ENCODE peak calls at places on chromosome 15, in six cellular contexts. V is stimulated activated CD8-positive, alpha-beta memory T cell treated with anti-CD3 and anti-CD28 coated beads, Interleukin-7, amount 100 ng/mL, for 1 hour; O is sigmoid colon; N is endothelial cell; E is endodermal cell; S is renal cortical epithelial cell. Q is an unnamed sample.

GRCh38 chr15:78374436-78375393 is 34.6 kb downstream of the CRABP1 start:
- DNase-seq in V (no peak), O (no peak), N (no peak), E (no peak), S (peak; percentile 36), Q (no peak)

GRCh38 chr15:99731336-99732267 is 1.6 kb downstream of the LYSMD4 start:
- DNase-seq in V (no peak), O (no peak), N (peak; percentile 20), E (peak; percentile 77), S (no peak), Q (no peak)

GRCh38 chr15:58066042-58066867 is 744 bp upstream of the ALDH1A2 start:
- DNase-seq in V (no peak), O (peak; percentile 71), N (peak; percentile 90), E (peak; percentile 90), S (no peak), Q (peak; percentile 77)

GRCh38 chr15:69504352-69505040 is 51.9 kb downstream of the RPLP1 start:
- DNase-seq in V (no peak), O (no peak), N (no peak), E (peak; percentile 12), S (no peak), Q (no peak)

GRCh38 chr15:85499498-85499897 is 119.1 kb downstream of the AKAP13 start:
- DNase-seq in V (no peak), O (no peak), N (no peak), E (no peak), S (peak; percentile 41), Q (no peak)

GRCh38 chr15:67741313-67741712 is 84.0 kb upstream of the SKOR1 start:
- DNase-seq in V (no peak), O (no peak), N (no peak), E (no peak), S (no peak), Q (no peak)

GRCh38 chr15:55907797-55908196 is 85.6 kb downstream of the NEDD4 start:
- DNase-seq in V (no peak), O (no peak), N (no peak), E (no peak), S (peak; percentile 97), Q (no peak)

GRCh38 chr15:40347559-40348470 is 3.0 kb upstream of the PHGR1 start:
- DNase-seq in V (no peak), O (no peak), N (no peak), E (no peak), S (no peak), Q (no peak)

GRCh38 chr15:66696770-66697169 is 5.3 kb upstream of the SMAD6 start:
- DNase-seq in V (no peak), O (no peak), N (no peak), E (no peak), S (no peak), Q (no peak)

GRCh38 chr15:66595937-66596545 is 30.2 kb upstream of the LCTL start:
- DNase-seq in V (no peak), O (no peak), N (no peak), E (no peak), S (no peak), Q (no peak)

GRCh38 chr15:43168192-43169107 is 16.8 kb upstream of the CCNDBP1 start:
- DNase-seq in V (no peak), O (peak; percentile 64), N (no peak), E (peak; percentile 36), S (peak; percentile 96), Q (peak; percentile 34)

GRCh38 chr15:85742186-85742751 is 52.5 kb downstream of the KLHL25 start:
- DNase-seq in V (no peak), O (no peak), N (no peak), E (peak; percentile 48), S (no peak), Q (no peak)

GRCh38 chr15:70114226-70114625 is 16.5 kb upstream of the TLE3 start:
- DNase-seq in V (no peak), O (no peak), N (no peak), E (peak; percentile 73), S (no peak), Q (no peak)

GRCh38 chr15:62940755-62941361 is 101.7 kb upstream of the TPM1 start:
- DNase-seq in V (no peak), O (peak; percentile 92), N (no peak), E (no peak), S (peak; percentile 94), Q (peak; percentile 82)

GRCh38 chr15:45943255-45943654 is 308.4 kb downstream of the SQOR start:
- DNase-seq in V (no peak), O (no peak), N (no peak), E (no peak), S (peak; percentile 98), Q (no peak)

GRCh38 chr15:67822537-67823370 is 2.6 kb upstream of the SKOR1 start:
- DNase-seq in V (no peak), O (no peak), N (peak; percentile 2), E (peak; percentile 65), S (no peak), Q (no peak)

GRCh38 chr15:43509002-43509922 is 8.1 kb upstream of the MAP1A start:
- DNase-seq in V (no peak), O (peak; percentile 86), N (no peak), E (peak; percentile 39), S (no peak), Q (no peak)

GRCh38 chr15:80940331-80940730 is 49.3 kb downstream of the MESD start:
- DNase-seq in V (no peak), O (no peak), N (no peak), E (no peak), S (no peak), Q (no peak)

GRCh38 chr15:101013151-101013550 is 94.0 kb downstream of the LRRK1 start:
- DNase-seq in V (no peak), O (peak; percentile 46), N (no peak), E (no peak), S (no peak), Q (no peak)

GRCh38 chr15:90654233-90655124 is 62.7 kb upstream of the BLM start:
- DNase-seq in V (no peak), O (no peak), N (no peak), E (no peak), S (no peak), Q (no peak)

GRCh38 chr15:51375966-51376640 is 34.6 kb downstream of the GLDN start:
- DNase-seq in V (no peak), O (no peak), N (no peak), E (no peak), S (peak; percentile 7), Q (no peak)

GRCh38 chr15:29568840-29569532 is 253.3 kb downstream of the TJP1 start:
- DNase-seq in V (no peak), O (no peak), N (peak; percentile 16), E (peak; percentile 78), S (peak; percentile 73), Q (peak; percentile 37)

GRCh38 chr15:30770759-30771158 is 133.0 kb upstream of the FAN1 start:
- DNase-seq in V (no peak), O (no peak), N (no peak), E (no peak), S (no peak), Q (no peak)

GRCh38 chr15:99895189-99895955 is 162.1 kb upstream of the LYSMD4 start:
- DNase-seq in V (no peak), O (no peak), N (no peak), E (no peak), S (no peak), Q (no peak)

GRCh38 chr15:22887157-22887951 is 48.9 kb downstream of the NIPA2 start:
- DNase-seq in V (no peak), O (no peak), N (no peak), E (no peak), S (no peak), Q (peak; percentile 34)

GRCh38 chr15:58475573-58476524 is 44.1 kb downstream of the LIPC start:
- DNase-seq in V (no peak), O (no peak), N (no peak), E (no peak), S (peak; percentile 99), Q (no peak)

GRCh38 chr15:38229700-38230099 is 22.9 kb upstream of the SPRED1 start:
- DNase-seq in V (no peak), O (no peak), N (no peak), E (no peak), S (no peak), Q (no peak)

GRCh38 chr15:36940636-36941285 is 159.6 kb downstream of the MEIS2 start:
- DNase-seq in V (no peak), O (no peak), N (no peak), E (no peak), S (peak; percentile 72), Q (no peak)

GRCh38 chr15:57708047-57708446 is 1.5 kb downstream of the POLR2M start:
- DNase-seq in V (no peak), O (no peak), N (no peak), E (no peak), S (no peak), Q (no peak)

GRCh38 chr15:85691350-85692240 is 103.1 kb downstream of the KLHL25 start:
- DNase-seq in V (no peak), O (no peak), N (no peak), E (no peak), S (no peak), Q (no peak)

Q was measured in heart left ventricle.